ENCODE peak calls at places on chromosomes 16 and 17, in seven cellular contexts. One of them, this sample, is unnamed.

GRCh38 chr16:68636064-68636551 is 9.0 kb upstream of the CDH3 start:
- DNase-seq in thyroid gland: no peak
- DNase-seq in testis: no peak
- DNase-seq in breast epithelium: peak; percentile 78
- DNase-seq in GM12892: no peak
- DNase-seq in K562: no peak
- DNase-seq in right lobe of liver: no peak
- DNase-seq in this sample: peak; percentile 46

GRCh38 chr16:72172105-72173034 is at the start of gene PMFBP1:
- DNase-seq in breast epithelium: peak; percentile 18
- DNase-seq in K562: peak; percentile 19
- DNase-seq in testis: peak; percentile 35
- DNase-seq in GM12892: peak; percentile 12
- DNase-seq in right lobe of liver: no peak
- DNase-seq in thyroid gland: no peak
- DNase-seq in this sample: no peak

GRCh38 chr17:42536048-42536371 is at the start of gene NAGLU:
- DNase-seq in thyroid gland: peak; percentile 98
- DNase-seq in GM12892: peak; percentile 100
- DNase-seq in K562: peak; percentile 99
- DNase-seq in breast epithelium: peak; percentile 90
- DNase-seq in testis: peak; percentile 98
- DNase-seq in right lobe of liver: peak; percentile 99
- DNase-seq in this sample: peak; percentile 99

GRCh38 chr16:87075319-87075860 is 241.8 kb downstream of the C16orf95 start:
- DNase-seq in testis: no peak
- DNase-seq in GM12892: no peak
- DNase-seq in thyroid gland: no peak
- DNase-seq in right lobe of liver: no peak
- DNase-seq in K562: no peak
- DNase-seq in breast epithelium: no peak
- DNase-seq in this sample: no peak

GRCh38 chr17:65173284-65173793 is 36.2 kb downstream of the RGS9 start:
- DNase-seq in right lobe of liver: peak; percentile 31
- DNase-seq in testis: peak; percentile 18
- DNase-seq in K562: peak; percentile 89
- DNase-seq in breast epithelium: peak; percentile 26
- DNase-seq in GM12892: no peak
- DNase-seq in thyroid gland: peak; percentile 17
- DNase-seq in this sample: no peak

GRCh38 chr17:82679586-82680465 is 18.7 kb downstream of the RAB40B start:
- DNase-seq in testis: no peak
- DNase-seq in K562: no peak
- DNase-seq in breast epithelium: no peak
- DNase-seq in GM12892: no peak
- DNase-seq in right lobe of liver: peak; percentile 38
- DNase-seq in thyroid gland: no peak
- DNase-seq in this sample: no peak

GRCh38 chr16:56351481-56351880 is 73.9 kb downstream of the AMFR start:
- DNase-seq in K562: no peak
- DNase-seq in thyroid gland: no peak
- DNase-seq in right lobe of liver: peak; percentile 8
- DNase-seq in testis: no peak
- DNase-seq in GM12892: no peak
- DNase-seq in breast epithelium: no peak
- DNase-seq in this sample: no peak

GRCh38 chr17:42378597-42379594 is 9.3 kb downstream of the STAT3 start:
- DNase-seq in K562: no peak
- DNase-seq in breast epithelium: no peak
- DNase-seq in GM12892: no peak
- DNase-seq in right lobe of liver: no peak
- DNase-seq in thyroid gland: no peak
- DNase-seq in testis: no peak
- DNase-seq in this sample: no peak

GRCh38 chr17:48067245-48067644 is 19.1 kb downstream of the NFE2L1 start:
- DNase-seq in thyroid gland: no peak
- DNase-seq in right lobe of liver: no peak
- DNase-seq in testis: no peak
- DNase-seq in K562: no peak
- DNase-seq in GM12892: no peak
- DNase-seq in breast epithelium: no peak
- DNase-seq in this sample: no peak

GRCh38 chr17:34401165-34401564 is 38.1 kb upstream of the CCL1 start:
- DNase-seq in K562: no peak
- DNase-seq in thyroid gland: no peak
- DNase-seq in testis: no peak
- DNase-seq in breast epithelium: no peak
- DNase-seq in right lobe of liver: no peak
- DNase-seq in GM12892: no peak
- DNase-seq in this sample: no peak

DNA sequence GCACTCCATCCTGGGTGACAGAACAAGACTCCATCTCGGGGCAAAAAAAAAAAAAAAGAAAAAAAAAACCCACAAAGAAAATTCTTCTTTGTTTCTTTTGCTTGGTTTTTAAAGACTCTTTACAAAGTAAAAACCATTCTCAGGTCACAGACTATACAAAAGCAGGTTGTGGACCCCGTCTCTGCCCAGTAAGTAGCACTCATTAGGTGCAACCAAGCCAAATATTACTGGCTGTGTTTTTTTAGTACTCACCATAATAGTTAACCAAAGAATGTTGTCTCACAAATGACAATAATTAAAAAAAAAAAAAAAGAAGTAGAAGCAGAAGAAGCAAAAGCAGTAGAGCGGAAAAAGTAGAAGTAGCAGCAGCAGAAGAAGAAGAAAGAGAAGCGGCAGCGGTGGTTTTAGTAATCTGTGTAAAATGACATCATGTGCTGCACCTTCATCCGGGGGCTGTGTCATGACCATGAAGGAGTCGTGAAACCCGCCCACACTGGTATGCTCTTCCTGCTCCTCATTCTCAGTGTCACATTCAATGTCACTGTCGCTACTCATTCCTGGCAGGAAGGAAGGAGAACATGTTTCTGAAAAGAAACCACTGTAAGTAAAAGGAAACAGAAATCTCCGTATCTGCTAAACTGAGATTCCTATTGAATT is 105.4 kb downstream of the TRIM37 start:
- DNase-seq in thyroid gland: peak; percentile 66
- DNase-seq in GM12892: peak; percentile 41
- DNase-seq in right lobe of liver: peak; percentile 59
- DNase-seq in breast epithelium: peak; percentile 48
- DNase-seq in testis: peak; percentile 85
- DNase-seq in K562: peak; percentile 23
- DNase-seq in this sample: no peak
- TF ChIP-seq POLR2A in thyroid gland: no peak
- TF ChIP-seq POLR2A in GM12892: peak; percentile 57
- TF ChIP-seq POLR2A in right lobe of liver: peak; percentile 57
- TF ChIP-seq POLR2A in breast epithelium: no peak
- TF ChIP-seq POLR2A in testis: no peak
- TF ChIP-seq POLR2A in K562: no peak
- TF ChIP-seq POLR2A in this sample: no peak

GRCh38 chr17:28041068-28041843 is 1.2 kb upstream of the NLK start:
- DNase-seq in GM12892: peak; percentile 93
- DNase-seq in right lobe of liver: peak; percentile 100
- DNase-seq in breast epithelium: peak; percentile 99
- DNase-seq in thyroid gland: peak; percentile 100
- DNase-seq in K562: peak; percentile 99
- DNase-seq in testis: peak; percentile 99
- DNase-seq in this sample: peak; percentile 99
- TF ChIP-seq POLR2A in GM12892: peak; percentile 84
- TF ChIP-seq POLR2A in right lobe of liver: peak; percentile 71
- TF ChIP-seq POLR2A in breast epithelium: no peak
- TF ChIP-seq POLR2A in thyroid gland: no peak
- TF ChIP-seq POLR2A in K562: peak; percentile 64
- TF ChIP-seq POLR2A in testis: no peak
- TF ChIP-seq POLR2A in this sample: peak; percentile 56

GRCh38 chr17:64039106-64039400 is 18.6 kb upstream of the ICAM2 start:
- DNase-seq in testis: no peak
- DNase-seq in breast epithelium: no peak
- DNase-seq in GM12892: no peak
- DNase-seq in K562: no peak
- DNase-seq in thyroid gland: no peak
- DNase-seq in right lobe of liver: no peak
- DNase-seq in this sample: no peak
- TF ChIP-seq POLR2A in testis: no peak
- TF ChIP-seq POLR2A in breast epithelium: no peak
- TF ChIP-seq POLR2A in GM12892: no peak
- TF ChIP-seq POLR2A in K562: no peak
- TF ChIP-seq POLR2A in thyroid gland: no peak
- TF ChIP-seq POLR2A in right lobe of liver: no peak
- TF ChIP-seq POLR2A in this sample: no peak

GRCh38 chr17:78724999-78725398 is 57.1 kb downstream of the CYTH1 start:
- DNase-seq in right lobe of liver: no peak
- DNase-seq in K562: no peak
- DNase-seq in breast epithelium: no peak
- DNase-seq in testis: no peak
- DNase-seq in thyroid gland: no peak
- DNase-seq in GM12892: no peak
- DNase-seq in this sample: no peak
- TF ChIP-seq POLR2A in right lobe of liver: no peak
- TF ChIP-seq POLR2A in K562: no peak
- TF ChIP-seq POLR2A in breast epithelium: no peak
- TF ChIP-seq POLR2A in testis: no peak
- TF ChIP-seq POLR2A in thyroid gland: no peak
- TF ChIP-seq POLR2A in GM12892: no peak
- TF ChIP-seq POLR2A in this sample: no peak

GRCh38 chr17:7038025-7038862 is 2.4 kb downstream of the SLC16A13 start:
- DNase-seq in thyroid gland: no peak
- DNase-seq in K562: no peak
- DNase-seq in breast epithelium: no peak
- DNase-seq in GM12892: no peak
- DNase-seq in testis: no peak
- DNase-seq in right lobe of liver: peak; percentile 54
- DNase-seq in this sample: no peak

GRCh38 chr17:7042507-7043194 is 1.2 kb downstream of the SLC16A11 start:
- DNase-seq in testis: no peak
- DNase-seq in breast epithelium: no peak
- DNase-seq in right lobe of liver: no peak
- DNase-seq in thyroid gland: peak; percentile 36
- DNase-seq in K562: no peak
- DNase-seq in GM12892: no peak
- DNase-seq in this sample: peak; percentile 60

GRCh38 chr17:7043544-7044268 is at the start of gene SLC16A11:
- DNase-seq in GM12892: no peak
- DNase-seq in right lobe of liver: peak; percentile 57
- DNase-seq in thyroid gland: peak; percentile 79
- DNase-seq in K562: no peak
- DNase-seq in breast epithelium: no peak
- DNase-seq in testis: peak; percentile 54
- DNase-seq in this sample: peak; percentile 74

GRCh38 chr17:7043195-7043543 is 723 bp downstream of the SLC16A11 start:
- DNase-seq in thyroid gland: no peak
- DNase-seq in breast epithelium: no peak
- DNase-seq in K562: no peak
- DNase-seq in GM12892: no peak
- DNase-seq in testis: no peak
- DNase-seq in right lobe of liver: peak; percentile 58
- DNase-seq in this sample: no peak

GRCh38 chr17:7041607-7042506 is 2.0 kb downstream of the SLC16A11 start:
- DNase-seq in right lobe of liver: peak; percentile 45
- DNase-seq in testis: no peak
- DNase-seq in breast epithelium: no peak
- DNase-seq in K562: no peak
- DNase-seq in GM12892: no peak
- DNase-seq in thyroid gland: peak; percentile 32
- DNase-seq in this sample: peak; percentile 58
- TF ChIP-seq POLR2A in right lobe of liver: no peak
- TF ChIP-seq POLR2A in testis: no peak
- TF ChIP-seq POLR2A in breast epithelium: no peak
- TF ChIP-seq POLR2A in K562: no peak
- TF ChIP-seq POLR2A in GM12892: no peak
- TF ChIP-seq POLR2A in thyroid gland: no peak
- TF ChIP-seq POLR2A in this sample: no peak

GRCh38 chr17:55271223-55271571 is 6.4 kb downstream of the HLF start:
- DNase-seq in right lobe of liver: no peak
- DNase-seq in thyroid gland: no peak
- DNase-seq in K562: no peak
- DNase-seq in testis: no peak
- DNase-seq in breast epithelium: no peak
- DNase-seq in GM12892: no peak
- DNase-seq in this sample: no peak
- TF ChIP-seq POLR2A in right lobe of liver: no peak
- TF ChIP-seq POLR2A in thyroid gland: no peak
- TF ChIP-seq POLR2A in K562: no peak
- TF ChIP-seq POLR2A in testis: no peak
- TF ChIP-seq POLR2A in breast epithelium: no peak
- TF ChIP-seq POLR2A in GM12892: no peak
- TF ChIP-seq POLR2A in this sample: no peak

GRCh38 chr16:52618753-52619497 is 72.0 kb upstream of the TOX3 start:
- DNase-seq in right lobe of liver: no peak
- DNase-seq in testis: no peak
- DNase-seq in thyroid gland: no peak
- DNase-seq in breast epithelium: no peak
- DNase-seq in GM12892: no peak
- DNase-seq in K562: no peak
- DNase-seq in this sample: no peak
- TF ChIP-seq POLR2A in right lobe of liver: no peak
- TF ChIP-seq POLR2A in testis: no peak
- TF ChIP-seq POLR2A in thyroid gland: no peak
- TF ChIP-seq POLR2A in breast epithelium: no peak
- TF ChIP-seq POLR2A in GM12892: no peak
- TF ChIP-seq POLR2A in K562: no peak
- TF ChIP-seq POLR2A in this sample: no peak

DNA sequence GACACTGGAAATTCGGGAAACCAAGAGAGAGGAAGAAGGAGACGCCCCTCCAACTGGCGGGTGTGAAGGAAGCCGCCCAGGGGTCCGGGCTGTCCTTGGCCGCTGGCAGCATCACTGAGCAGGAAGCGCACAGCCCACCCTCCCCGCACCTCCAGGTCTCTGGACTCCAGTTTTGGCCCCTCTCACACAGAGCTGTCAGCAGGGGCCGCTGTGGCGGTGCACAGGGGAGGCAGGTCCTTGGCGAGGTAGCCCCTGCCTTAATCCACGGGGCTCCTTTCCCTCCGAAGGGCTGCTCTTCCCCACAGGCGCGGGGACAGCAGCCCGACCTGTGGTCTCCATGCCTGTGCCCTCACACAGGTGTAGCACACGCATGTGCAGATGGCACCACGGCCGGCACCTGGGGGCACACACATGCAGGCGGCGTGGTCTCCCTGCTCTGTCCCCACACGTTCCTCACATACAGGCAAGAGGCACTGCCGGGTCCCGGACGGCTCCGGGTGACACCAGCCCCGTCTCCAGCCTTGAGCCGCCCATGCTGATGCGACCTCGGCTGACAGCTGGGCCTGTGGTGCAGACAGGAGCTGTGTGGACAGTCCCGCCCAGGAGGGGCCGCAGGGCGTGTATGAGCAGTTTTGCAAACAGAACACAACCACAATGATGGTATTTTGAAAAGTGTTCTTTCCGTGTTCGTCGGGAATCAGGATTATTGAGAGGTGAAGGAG is 26.6 kb upstream of the CHMP6 start:
- DNase-seq in testis: no peak
- DNase-seq in breast epithelium: no peak
- DNase-seq in right lobe of liver: no peak
- DNase-seq in GM12892: no peak
- DNase-seq in K562: no peak
- DNase-seq in thyroid gland: no peak
- DNase-seq in this sample: no peak
- TF ChIP-seq POLR2A in testis: no peak
- TF ChIP-seq POLR2A in breast epithelium: no peak
- TF ChIP-seq POLR2A in right lobe of liver: no peak
- TF ChIP-seq POLR2A in GM12892: no peak
- TF ChIP-seq POLR2A in K562: no peak
- TF ChIP-seq POLR2A in thyroid gland: no peak
- TF ChIP-seq POLR2A in this sample: no peak

This sample was measured in ovary.